ENCODE peak calls at places on chromosome 5, in five cellular contexts. One of them, this sample, is unnamed.

GRCh38 chr5:141412853-141413539 is at the start of gene PCDHGA10:
- DNase-seq in IMR-90: peak; percentile 80
- DNase-seq in H9: peak; percentile 73
- DNase-seq in neuronal stem cell: peak; percentile 18
- DNase-seq in trophoblast cell: peak; percentile 69
- DNase-seq in this sample: peak; percentile 77

GRCh38 chr5:174151579-174152181 is 106.2 kb downstream of the NSG2 start:
- DNase-seq in IMR-90: no peak
- DNase-seq in H9: no peak
- DNase-seq in neuronal stem cell: no peak
- DNase-seq in trophoblast cell: no peak
- DNase-seq in this sample: no peak

GRCh38 chr5:64285188-64286130 is 119.8 kb downstream of the RNF180 start:
- DNase-seq in IMR-90: no peak
- DNase-seq in H9: no peak
- DNase-seq in neuronal stem cell: no peak
- DNase-seq in trophoblast cell: no peak
- DNase-seq in this sample: no peak

GRCh38 chr5:131899686-131900085 is 45.8 kb downstream of the MEIKIN start:
- DNase-seq in IMR-90: peak; percentile 2
- DNase-seq in H9: no peak
- DNase-seq in neuronal stem cell: no peak
- DNase-seq in trophoblast cell: no peak
- DNase-seq in this sample: peak; percentile 6

GRCh38 chr5:67842806-67843205 is 372.8 kb upstream of the PIK3R1 start:
- DNase-seq in IMR-90: no peak
- DNase-seq in H9: peak; percentile 55
- DNase-seq in neuronal stem cell: no peak
- DNase-seq in trophoblast cell: peak; percentile 15
- DNase-seq in this sample: peak; percentile 47

GRCh38 chr5:178774866-178775539 is 44.5 kb upstream of the ZNF354A start:
- DNase-seq in IMR-90: no peak
- DNase-seq in H9: no peak
- DNase-seq in neuronal stem cell: no peak
- DNase-seq in trophoblast cell: no peak
- DNase-seq in this sample: no peak

GRCh38 chr5:80919678-80920196 is 40.4 kb upstream of the RASGRF2 start:
- DNase-seq in IMR-90: peak; percentile 51
- DNase-seq in H9: no peak
- DNase-seq in neuronal stem cell: no peak
- DNase-seq in trophoblast cell: no peak
- DNase-seq in this sample: no peak

GRCh38 chr5:57338068-57338848 is 144.4 kb downstream of the ACTBL2 start:
- DNase-seq in IMR-90: no peak
- DNase-seq in H9: peak; percentile 49
- DNase-seq in neuronal stem cell: no peak
- DNase-seq in trophoblast cell: no peak
- DNase-seq in this sample: no peak

GRCh38 chr5:74020488-74020887 is 394.5 kb downstream of the ARHGEF28 start:
- DNase-seq in IMR-90: no peak
- DNase-seq in H9: no peak
- DNase-seq in neuronal stem cell: no peak
- DNase-seq in trophoblast cell: no peak
- DNase-seq in this sample: no peak

GRCh38 chr5:138461343-138462125 is 3.7 kb upstream of the EGR1 start:
- DNase-seq in IMR-90: peak; percentile 87
- DNase-seq in H9: no peak
- DNase-seq in neuronal stem cell: no peak
- DNase-seq in trophoblast cell: peak; percentile 40
- DNase-seq in this sample: peak; percentile 86

GRCh38 chr5:123084730-123085605 is 4.1 kb upstream of the PRDM6 start:
- DNase-seq in IMR-90: no peak
- DNase-seq in H9: no peak
- DNase-seq in neuronal stem cell: no peak
- DNase-seq in trophoblast cell: no peak
- DNase-seq in this sample: no peak

GRCh38 chr5:135312255-135312935 is 86.6 kb downstream of the MACROH2A1 start:
- DNase-seq in IMR-90: peak; percentile 61
- DNase-seq in H9: no peak
- DNase-seq in neuronal stem cell: no peak
- DNase-seq in trophoblast cell: no peak
- DNase-seq in this sample: peak; percentile 31

GRCh38 chr5:134586866-134587524 is 45.6 kb downstream of the SAR1B start:
- DNase-seq in IMR-90: peak; percentile 71
- DNase-seq in H9: peak; percentile 94
- DNase-seq in neuronal stem cell: peak; percentile 61
- DNase-seq in trophoblast cell: peak; percentile 72
- DNase-seq in this sample: peak; percentile 75

GRCh38 chr5:72363146-72363802 is 43.1 kb downstream of the PTCD2 start:
- DNase-seq in IMR-90: peak; percentile 87
- DNase-seq in H9: peak; percentile 47
- DNase-seq in neuronal stem cell: no peak
- DNase-seq in trophoblast cell: no peak
- DNase-seq in this sample: peak; percentile 64

GRCh38 chr5:1000329-1000728 is 8.3 kb upstream of the NKD2 start:
- DNase-seq in IMR-90: no peak
- DNase-seq in H9: no peak
- DNase-seq in neuronal stem cell: no peak
- DNase-seq in trophoblast cell: no peak
- DNase-seq in this sample: no peak

GRCh38 chr5:448061-448765 is 5.2 kb downstream of the EXOC3 start:
- DNase-seq in IMR-90: no peak
- DNase-seq in H9: peak; percentile 14
- DNase-seq in neuronal stem cell: no peak
- DNase-seq in trophoblast cell: peak; percentile 23
- DNase-seq in this sample: no peak

GRCh38 chr5:1184163-1184470 is 17.3 kb upstream of the SLC6A19 start:
- DNase-seq in IMR-90: no peak
- DNase-seq in H9: no peak
- DNase-seq in neuronal stem cell: no peak
- DNase-seq in trophoblast cell: no peak
- DNase-seq in this sample: no peak

GRCh38 chr5:142747034-142747433 is 23.1 kb upstream of the ARHGAP26 start:
- DNase-seq in IMR-90: peak; percentile 11
- DNase-seq in H9: no peak
- DNase-seq in neuronal stem cell: no peak
- DNase-seq in trophoblast cell: no peak
- DNase-seq in this sample: no peak

GRCh38 chr5:164651544-164651943 is 1146.1 kb downstream of the MAT2B start:
- DNase-seq in IMR-90: no peak
- DNase-seq in H9: no peak
- DNase-seq in neuronal stem cell: no peak
- DNase-seq in trophoblast cell: no peak
- DNase-seq in this sample: no peak

GRCh38 chr5:6781711-6782110 is 68.5 kb downstream of the TENT4A start:
- DNase-seq in IMR-90: peak; percentile 39
- DNase-seq in H9: no peak
- DNase-seq in neuronal stem cell: no peak
- DNase-seq in trophoblast cell: peak; percentile 71
- DNase-seq in this sample: no peak

GRCh38 chr5:141757402-141757801 is 75.4 kb upstream of the ARAP3 start:
- DNase-seq in IMR-90: peak; percentile 41
- DNase-seq in H9: peak; percentile 73
- DNase-seq in neuronal stem cell: no peak
- DNase-seq in trophoblast cell: no peak
- DNase-seq in this sample: peak; percentile 52

GRCh38 chr5:95773325-95774059 is 42.4 kb downstream of the RHOBTB3 start:
- DNase-seq in IMR-90: peak; percentile 90
- DNase-seq in H9: no peak
- DNase-seq in neuronal stem cell: no peak
- DNase-seq in trophoblast cell: no peak
- DNase-seq in this sample: peak; percentile 75

GRCh38 chr5:42143361-42143760 is 218.3 kb downstream of the FBXO4 start:
- DNase-seq in IMR-90: no peak
- DNase-seq in H9: no peak
- DNase-seq in neuronal stem cell: no peak
- DNase-seq in trophoblast cell: no peak
- DNase-seq in this sample: no peak

GRCh38 chr5:17217421-17218352 is at the start of gene BASP1:
- DNase-seq in IMR-90: peak; percentile 75
- DNase-seq in H9: peak; percentile 86
- DNase-seq in neuronal stem cell: peak; percentile 80
- DNase-seq in trophoblast cell: peak; percentile 71
- DNase-seq in this sample: peak; percentile 85
- H3K14ac ChIP-seq in IMR-90: peak within 1 kb of the TSS; percentile 94
- H3K14ac ChIP-seq in H9: peak within 1 kb of the TSS; percentile 83
- H3K14ac ChIP-seq in neuronal stem cell: no peak within 1 kb of the TSS
- H3K14ac ChIP-seq in trophoblast cell: peak within 1 kb of the TSS; percentile 97
- H3K14ac ChIP-seq in this sample: peak within 1 kb of the TSS; percentile 88

GRCh38 chr5:170769236-170769635 is 14.3 kb upstream of the GABRP start:
- DNase-seq in IMR-90: no peak
- DNase-seq in H9: no peak
- DNase-seq in neuronal stem cell: no peak
- DNase-seq in trophoblast cell: no peak
- DNase-seq in this sample: no peak

GRCh38 chr5:170774831-170775230 is 8.7 kb upstream of the GABRP start:
- DNase-seq in IMR-90: no peak
- DNase-seq in H9: peak; percentile 43
- DNase-seq in neuronal stem cell: no peak
- DNase-seq in trophoblast cell: no peak
- DNase-seq in this sample: no peak

GRCh38 chr5:170769898-170770416 is 13.6 kb upstream of the GABRP start:
- DNase-seq in IMR-90: no peak
- DNase-seq in H9: no peak
- DNase-seq in neuronal stem cell: no peak
- DNase-seq in trophoblast cell: no peak
- DNase-seq in this sample: no peak

GRCh38 chr5:170773031-170773985 is 10.2 kb upstream of the GABRP start:
- DNase-seq in IMR-90: no peak
- DNase-seq in H9: peak; percentile 64
- DNase-seq in neuronal stem cell: no peak
- DNase-seq in trophoblast cell: no peak
- DNase-seq in this sample: no peak
- H2AK5ac ChIP-seq in IMR-90: no peak overlapping the region
- H2AK5ac ChIP-seq in H9: no peak overlapping the region
- H2AK5ac ChIP-seq in neuronal stem cell: no peak overlapping the region
- H2AK5ac ChIP-seq in trophoblast cell: peak overlapping the region; percentile 30
- H2AK5ac ChIP-seq in this sample: no peak overlapping the region

GRCh38 chr5:60810438-60811085 is 33.5 kb downstream of the ELOVL7 start:
- DNase-seq in IMR-90: no peak
- DNase-seq in H9: no peak
- DNase-seq in neuronal stem cell: no peak
- DNase-seq in trophoblast cell: peak; percentile 58
- DNase-seq in this sample: no peak
- H3K4me2 ChIP-seq in IMR-90: no peak overlapping the region
- H3K4me2 ChIP-seq in H9: no peak overlapping the region
- H3K4me2 ChIP-seq in neuronal stem cell: no peak overlapping the region
- H3K4me2 ChIP-seq in trophoblast cell: peak overlapping the region; percentile 23
- H3K4me2 ChIP-seq in this sample: no peak overlapping the region

GRCh38 chr5:180081481-180081880 is 9.9 kb upstream of the RNF130 start:
- DNase-seq in IMR-90: no peak
- DNase-seq in H9: no peak
- DNase-seq in neuronal stem cell: no peak
- DNase-seq in trophoblast cell: no peak
- DNase-seq in this sample: no peak
- H3K14ac ChIP-seq in IMR-90: no peak overlapping the region
- H3K14ac ChIP-seq in H9: no peak overlapping the region
- H3K14ac ChIP-seq in neuronal stem cell: no peak overlapping the region
- H3K14ac ChIP-seq in trophoblast cell: no peak overlapping the region
- H3K14ac ChIP-seq in this sample: no peak overlapping the region

DNA sequence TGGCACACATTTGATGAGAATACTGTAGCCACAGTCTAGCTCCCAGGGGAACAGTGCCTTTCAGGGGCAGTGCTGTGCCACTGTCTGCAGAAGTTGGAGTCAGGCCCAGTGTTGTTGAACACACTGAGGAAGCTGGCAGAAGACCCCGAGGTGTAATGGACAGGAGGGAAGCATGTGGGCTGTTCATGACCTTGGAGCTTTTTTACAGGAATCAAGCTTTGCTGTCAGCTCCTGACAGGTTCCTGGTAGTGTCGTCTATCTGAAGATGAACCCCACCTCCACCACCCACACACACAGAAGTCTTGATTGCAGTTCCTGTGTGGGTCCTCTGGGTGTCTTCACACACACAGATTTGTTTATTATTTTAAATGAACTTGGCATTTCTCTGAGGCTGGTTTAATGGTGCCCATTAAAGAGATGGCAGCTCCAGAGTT is 40.3 kb upstream of the TNFAIP8 start:
- DNase-seq in IMR-90: no peak
- DNase-seq in H9: no peak
- DNase-seq in neuronal stem cell: no peak
- DNase-seq in trophoblast cell: no peak
- DNase-seq in this sample: no peak
- H2AK5ac ChIP-seq in IMR-90: peak overlapping the region; percentile 59
- H2AK5ac ChIP-seq in H9: no peak overlapping the region
- H2AK5ac ChIP-seq in neuronal stem cell: no peak overlapping the region
- H2AK5ac ChIP-seq in trophoblast cell: no peak overlapping the region
- H2AK5ac ChIP-seq in this sample: peak overlapping the region; percentile 4